ENCODE peak calls at places on chromosomes 13 and 19, in seven cellular contexts. One of them, this sample, is unnamed.

GRCh38 chr13:51246005-51246404 is 23.8 kb downstream of the FAM124A start:
- DNase-seq in amygdala: no peak
- DNase-seq in heart right ventricle: no peak
- DNase-seq in activated T-helper 9 cell treated with anti-CD3 and anti-CD28 coated beads, Interleukin-2, amount 50 U/mL, for 16 hours: no peak
- DNase-seq in stimulated activated CD4-positive, alpha-beta T cell treated with anti-CD3 and anti-CD28 coated beads, Interleukin-12 subunit alpha, Interleukin-12 subunit beta, amount 100 ng/mL, for 4 hours: no peak
- DNase-seq in NCI-H2081 treated with DMSO at 0.1 percent for 48 hours: no peak
- DNase-seq in pancreas: no peak
- DNase-seq in this sample: peak

GRCh38 chr19:12806242-12807131 is at the start of gene RNASEH2A:
- DNase-seq in heart right ventricle: peak
- DNase-seq in pancreas: peak
- DNase-seq in activated T-helper 9 cell treated with anti-CD3 and anti-CD28 coated beads, Interleukin-2, amount 50 U/mL, for 16 hours: peak
- DNase-seq in stimulated activated CD4-positive, alpha-beta T cell treated with anti-CD3 and anti-CD28 coated beads, Interleukin-12 subunit alpha, Interleukin-12 subunit beta, amount 100 ng/mL, for 4 hours: peak
- DNase-seq in NCI-H2081 treated with DMSO at 0.1 percent for 48 hours: peak
- DNase-seq in amygdala: peak
- DNase-seq in this sample: peak

GRCh38 chr19:11179716-11180297 is 17.5 kb downstream of the KANK2 start:
- DNase-seq in pancreas: no peak
- DNase-seq in activated T-helper 9 cell treated with anti-CD3 and anti-CD28 coated beads, Interleukin-2, amount 50 U/mL, for 16 hours: no peak
- DNase-seq in amygdala: no peak
- DNase-seq in heart right ventricle: no peak
- DNase-seq in NCI-H2081 treated with DMSO at 0.1 percent for 48 hours: no peak
- DNase-seq in stimulated activated CD4-positive, alpha-beta T cell treated with anti-CD3 and anti-CD28 coated beads, Interleukin-12 subunit alpha, Interleukin-12 subunit beta, amount 100 ng/mL, for 4 hours: no peak
- DNase-seq in this sample: no peak

GRCh38 chr19:49689133-49690072 is at the start of gene ADM5:
- DNase-seq in activated T-helper 9 cell treated with anti-CD3 and anti-CD28 coated beads, Interleukin-2, amount 50 U/mL, for 16 hours: no peak
- DNase-seq in heart right ventricle: no peak
- DNase-seq in stimulated activated CD4-positive, alpha-beta T cell treated with anti-CD3 and anti-CD28 coated beads, Interleukin-12 subunit alpha, Interleukin-12 subunit beta, amount 100 ng/mL, for 4 hours: peak
- DNase-seq in amygdala: peak
- DNase-seq in pancreas: peak
- DNase-seq in NCI-H2081 treated with DMSO at 0.1 percent for 48 hours: no peak
- DNase-seq in this sample: peak

GRCh38 chr13:41284512-41285288 is 21.3 kb upstream of the MTRF1 start:
- DNase-seq in NCI-H2081 treated with DMSO at 0.1 percent for 48 hours: no peak
- DNase-seq in stimulated activated CD4-positive, alpha-beta T cell treated with anti-CD3 and anti-CD28 coated beads, Interleukin-12 subunit alpha, Interleukin-12 subunit beta, amount 100 ng/mL, for 4 hours: no peak
- DNase-seq in activated T-helper 9 cell treated with anti-CD3 and anti-CD28 coated beads, Interleukin-2, amount 50 U/mL, for 16 hours: no peak
- DNase-seq in pancreas: no peak
- DNase-seq in heart right ventricle: no peak
- DNase-seq in amygdala: no peak
- DNase-seq in this sample: no peak

GRCh38 chr13:24173775-24174174 is 13.3 kb downstream of the SPATA13 start:
- DNase-seq in stimulated activated CD4-positive, alpha-beta T cell treated with anti-CD3 and anti-CD28 coated beads, Interleukin-12 subunit alpha, Interleukin-12 subunit beta, amount 100 ng/mL, for 4 hours: no peak
- DNase-seq in heart right ventricle: no peak
- DNase-seq in activated T-helper 9 cell treated with anti-CD3 and anti-CD28 coated beads, Interleukin-2, amount 50 U/mL, for 16 hours: no peak
- DNase-seq in pancreas: no peak
- DNase-seq in amygdala: no peak
- DNase-seq in NCI-H2081 treated with DMSO at 0.1 percent for 48 hours: no peak
- DNase-seq in this sample: no peak

GRCh38 chr19:6744381-6745288 is 5.2 kb downstream of the TRIP10 start:
- DNase-seq in stimulated activated CD4-positive, alpha-beta T cell treated with anti-CD3 and anti-CD28 coated beads, Interleukin-12 subunit alpha, Interleukin-12 subunit beta, amount 100 ng/mL, for 4 hours: no peak
- DNase-seq in pancreas: peak
- DNase-seq in activated T-helper 9 cell treated with anti-CD3 and anti-CD28 coated beads, Interleukin-2, amount 50 U/mL, for 16 hours: no peak
- DNase-seq in heart right ventricle: peak
- DNase-seq in amygdala: peak
- DNase-seq in NCI-H2081 treated with DMSO at 0.1 percent for 48 hours: no peak
- DNase-seq in this sample: no peak

GRCh38 chr13:39385621-39386231 is 217.3 kb downstream of the LHFPL6 start:
- DNase-seq in amygdala: no peak
- DNase-seq in NCI-H2081 treated with DMSO at 0.1 percent for 48 hours: no peak
- DNase-seq in heart right ventricle: no peak
- DNase-seq in activated T-helper 9 cell treated with anti-CD3 and anti-CD28 coated beads, Interleukin-2, amount 50 U/mL, for 16 hours: no peak
- DNase-seq in stimulated activated CD4-positive, alpha-beta T cell treated with anti-CD3 and anti-CD28 coated beads, Interleukin-12 subunit alpha, Interleukin-12 subunit beta, amount 100 ng/mL, for 4 hours: no peak
- DNase-seq in pancreas: no peak
- DNase-seq in this sample: peak

GRCh38 chr19:45200614-45201013 is 22.0 kb downstream of the BLOC1S3 start:
- DNase-seq in amygdala: no peak
- DNase-seq in NCI-H2081 treated with DMSO at 0.1 percent for 48 hours: no peak
- DNase-seq in stimulated activated CD4-positive, alpha-beta T cell treated with anti-CD3 and anti-CD28 coated beads, Interleukin-12 subunit alpha, Interleukin-12 subunit beta, amount 100 ng/mL, for 4 hours: no peak
- DNase-seq in heart right ventricle: peak
- DNase-seq in pancreas: no peak
- DNase-seq in activated T-helper 9 cell treated with anti-CD3 and anti-CD28 coated beads, Interleukin-2, amount 50 U/mL, for 16 hours: no peak
- DNase-seq in this sample: no peak

GRCh38 chr13:36839981-36840380 is 21.0 kb downstream of the RFXAP start:
- DNase-seq in NCI-H2081 treated with DMSO at 0.1 percent for 48 hours: no peak
- DNase-seq in amygdala: no peak
- DNase-seq in heart right ventricle: no peak
- DNase-seq in stimulated activated CD4-positive, alpha-beta T cell treated with anti-CD3 and anti-CD28 coated beads, Interleukin-12 subunit alpha, Interleukin-12 subunit beta, amount 100 ng/mL, for 4 hours: no peak
- DNase-seq in activated T-helper 9 cell treated with anti-CD3 and anti-CD28 coated beads, Interleukin-2, amount 50 U/mL, for 16 hours: no peak
- DNase-seq in pancreas: no peak
- DNase-seq in this sample: no peak

GRCh38 chr13:103815619-103816018 is 749.4 kb upstream of the SLC10A2 start:
- DNase-seq in amygdala: no peak
- DNase-seq in NCI-H2081 treated with DMSO at 0.1 percent for 48 hours: no peak
- DNase-seq in pancreas: no peak
- DNase-seq in activated T-helper 9 cell treated with anti-CD3 and anti-CD28 coated beads, Interleukin-2, amount 50 U/mL, for 16 hours: no peak
- DNase-seq in stimulated activated CD4-positive, alpha-beta T cell treated with anti-CD3 and anti-CD28 coated beads, Interleukin-12 subunit alpha, Interleukin-12 subunit beta, amount 100 ng/mL, for 4 hours: no peak
- DNase-seq in heart right ventricle: no peak
- DNase-seq in this sample: no peak

GRCh38 chr13:58712191-58712590 is 1080.6 kb downstream of the PCDH17 start:
- DNase-seq in amygdala: no peak
- DNase-seq in stimulated activated CD4-positive, alpha-beta T cell treated with anti-CD3 and anti-CD28 coated beads, Interleukin-12 subunit alpha, Interleukin-12 subunit beta, amount 100 ng/mL, for 4 hours: no peak
- DNase-seq in heart right ventricle: no peak
- DNase-seq in NCI-H2081 treated with DMSO at 0.1 percent for 48 hours: no peak
- DNase-seq in pancreas: no peak
- DNase-seq in activated T-helper 9 cell treated with anti-CD3 and anti-CD28 coated beads, Interleukin-2, amount 50 U/mL, for 16 hours: no peak
- DNase-seq in this sample: no peak

GRCh38 chr19:30216453-30216852 is 155.7 kb upstream of the ZNF536 start:
- DNase-seq in heart right ventricle: no peak
- DNase-seq in stimulated activated CD4-positive, alpha-beta T cell treated with anti-CD3 and anti-CD28 coated beads, Interleukin-12 subunit alpha, Interleukin-12 subunit beta, amount 100 ng/mL, for 4 hours: no peak
- DNase-seq in pancreas: no peak
- DNase-seq in amygdala: no peak
- DNase-seq in activated T-helper 9 cell treated with anti-CD3 and anti-CD28 coated beads, Interleukin-2, amount 50 U/mL, for 16 hours: no peak
- DNase-seq in NCI-H2081 treated with DMSO at 0.1 percent for 48 hours: no peak
- DNase-seq in this sample: no peak

GRCh38 chr13:44540761-44541434 is 35.2 kb downstream of the TSC22D1 start:
- DNase-seq in NCI-H2081 treated with DMSO at 0.1 percent for 48 hours: no peak
- DNase-seq in heart right ventricle: no peak
- DNase-seq in pancreas: no peak
- DNase-seq in amygdala: no peak
- DNase-seq in activated T-helper 9 cell treated with anti-CD3 and anti-CD28 coated beads, Interleukin-2, amount 50 U/mL, for 16 hours: no peak
- DNase-seq in stimulated activated CD4-positive, alpha-beta T cell treated with anti-CD3 and anti-CD28 coated beads, Interleukin-12 subunit alpha, Interleukin-12 subunit beta, amount 100 ng/mL, for 4 hours: no peak
- DNase-seq in this sample: no peak

GRCh38 chr19:39969681-39970423 is 1.1 kb upstream of the PSMC4 start:
- DNase-seq in amygdala: no peak
- DNase-seq in heart right ventricle: no peak
- DNase-seq in activated T-helper 9 cell treated with anti-CD3 and anti-CD28 coated beads, Interleukin-2, amount 50 U/mL, for 16 hours: no peak
- DNase-seq in NCI-H2081 treated with DMSO at 0.1 percent for 48 hours: no peak
- DNase-seq in pancreas: no peak
- DNase-seq in stimulated activated CD4-positive, alpha-beta T cell treated with anti-CD3 and anti-CD28 coated beads, Interleukin-12 subunit alpha, Interleukin-12 subunit beta, amount 100 ng/mL, for 4 hours: no peak
- DNase-seq in this sample: no peak

GRCh38 chr19:19618384-19619051 is at the start of gene PBX4:
- DNase-seq in activated T-helper 9 cell treated with anti-CD3 and anti-CD28 coated beads, Interleukin-2, amount 50 U/mL, for 16 hours: peak
- DNase-seq in heart right ventricle: peak
- DNase-seq in pancreas: peak
- DNase-seq in NCI-H2081 treated with DMSO at 0.1 percent for 48 hours: peak
- DNase-seq in stimulated activated CD4-positive, alpha-beta T cell treated with anti-CD3 and anti-CD28 coated beads, Interleukin-12 subunit alpha, Interleukin-12 subunit beta, amount 100 ng/mL, for 4 hours: peak
- DNase-seq in amygdala: peak
- DNase-seq in this sample: peak